ENCODE peak calls at places on chromosome 5, in four cellular contexts. D is K562, Q is HepG2, F is H1. J is an unnamed sample.

GRCh38 chr5:122400961-122401360 is 88.9 kb downstream of the SNCAIP start:
- DNase-seq in D (no peak), Q (no peak), F (no peak), J (no peak)

GRCh38 chr5:173547579-173547978 is 68.9 kb downstream of the BOD1 start:
- DNase-seq in D (no peak), Q (no peak), F (no peak), J (no peak)

GRCh38 chr5:56962286-56962685 is 10.4 kb upstream of the MIER3 start:
- DNase-seq in D (no peak), Q (peak), F (no peak), J (no peak)

GRCh38 chr5:123754903-123755302 is 242.9 kb downstream of the CSNK1G3 start:
- DNase-seq in D (no peak), Q (no peak), F (no peak), J (no peak)

GRCh38 chr5:33891731-33892418 is at the start of gene ADAMTS12:
- DNase-seq in D (no peak), Q (no peak), F (no peak), J (no peak)

GRCh38 chr5:107776506-107776905 is 105.8 kb upstream of the EFNA5 start:
- DNase-seq in D (no peak), Q (no peak), F (no peak), J (no peak)

GRCh38 chr5:91122663-91123062 is 260.5 kb downstream of the ARRDC3 start:
- DNase-seq in D (no peak), Q (no peak), F (no peak), J (no peak)

GRCh38 chr5:148484651-148485050 is 100.9 kb downstream of the FBXO38 start:
- DNase-seq in D (no peak), Q (no peak), F (no peak), J (no peak)

GRCh38 chr5:126354857-126355731 is 68.1 kb upstream of the GRAMD2B start:
- DNase-seq in D (no peak), Q (no peak), F (no peak), J (no peak)

GRCh38 chr5:172830275-172830799 is 3.7 kb upstream of the ERGIC1 start:
- DNase-seq in D (no peak), Q (no peak), F (no peak), J (no peak)

GRCh38 chr5:124333295-124333979 is 413.0 kb downstream of the ZNF608 start:
- DNase-seq in D (no peak), Q (no peak), F (no peak), J (no peak)

GRCh38 chr5:112005533-112005926 is 248.5 kb upstream of the NREP start:
- DNase-seq in D (no peak), Q (no peak), F (no peak), J (no peak)

GRCh38 chr5:154712518-154713437 is 42.4 kb upstream of the LARP1 start:
- DNase-seq in D (no peak), Q (no peak), F (peak), J (no peak)

GRCh38 chr5:90353254-90353653 is 56.3 kb downstream of the CETN3 start:
- DNase-seq in D (no peak), Q (no peak), F (no peak), J (no peak)

GRCh38 chr5:112930082-112930344 is 8.0 kb upstream of the REEP5 start:
- DNase-seq in D (no peak), Q (no peak), F (no peak), J (no peak)

GRCh38 chr5:132496631-132497487 is 6.3 kb upstream of the IRF1 start:
- DNase-seq in D (peak), Q (peak), F (no peak), J (peak)

GRCh38 chr5:72383280-72384205 is 63.4 kb downstream of the PTCD2 start:
- DNase-seq in D (no peak), Q (no peak), F (no peak), J (peak)

GRCh38 chr5:143101134-143101533 is 302.4 kb downstream of the NR3C1 start:
- DNase-seq in D (no peak), Q (no peak), F (no peak), J (no peak)

GRCh38 chr5:176652136-176652535 is 4.9 kb downstream of the TSPAN17 start:
- DNase-seq in D (peak), Q (no peak), F (no peak), J (peak)

GRCh38 chr5:117621921-117622320 is 1047.3 kb upstream of the SEMA6A start:
- DNase-seq in D (no peak), Q (no peak), F (no peak), J (no peak)

GRCh38 chr5:168342151-168342825 is 50.8 kb downstream of the WWC1 start:
- DNase-seq in D (no peak), Q (no peak), F (no peak), J (no peak)

GRCh38 chr5:134136771-134137170 is 22.3 kb downstream of the TCF7 start:
- DNase-seq in D (no peak), Q (no peak), F (no peak), J (no peak)

GRCh38 chr5:172749881-172750608 is 20.9 kb downstream of the DUSP1 start:
- DNase-seq in D (no peak), Q (no peak), F (no peak), J (no peak)

GRCh38 chr5:90131734-90132133 is 277.8 kb downstream of the CETN3 start:
- DNase-seq in D (no peak), Q (no peak), F (no peak), J (no peak)

GRCh38 chr5:115419794-115420585 is 123.5 kb upstream of the CCDC112 start:
- DNase-seq in D (no peak), Q (no peak), F (peak), J (peak)

GRCh38 chr5:40679998-40680681 is 425 bp downstream of the PTGER4 start:
- DNase-seq in D (no peak), Q (no peak), F (no peak), J (no peak)

GRCh38 chr5:151667083-151667482 is 19.6 kb downstream of the SPARC start:
- DNase-seq in D (no peak), Q (no peak), F (no peak), J (no peak)

GRCh38 chr5:151663617-151664322 is 22.9 kb downstream of the SPARC start:
- DNase-seq in D (no peak), Q (no peak), F (no peak), J (no peak)

GRCh38 chr5:151662805-151663204 is 23.9 kb downstream of the SPARC start:
- DNase-seq in D (no peak), Q (no peak), F (no peak), J (no peak)

GRCh38 chr5:151664694-151665583 is 21.8 kb downstream of the SPARC start:
- DNase-seq in D (no peak), Q (no peak), F (no peak), J (no peak)

DNA sequence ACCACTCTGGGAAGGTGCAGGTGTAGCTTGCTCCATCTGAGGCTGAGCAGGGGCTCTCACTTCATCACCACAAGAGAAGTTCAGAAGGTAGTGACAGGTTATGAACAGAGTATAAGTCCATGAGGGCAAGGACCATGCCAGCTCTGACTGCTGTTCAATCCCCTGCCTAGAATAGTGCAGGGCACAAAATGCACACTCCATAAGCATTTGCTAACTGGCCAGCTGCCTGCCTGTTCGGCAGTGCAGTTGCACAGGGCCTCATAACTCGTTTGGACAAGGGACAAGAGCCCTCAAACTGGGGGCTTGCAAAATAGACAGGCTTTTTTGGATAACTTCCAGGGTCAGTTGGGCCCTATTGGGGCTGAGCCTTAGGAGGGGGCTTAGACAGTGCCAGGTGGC is 21.1 kb downstream of the SPARC start:
- DNase-seq in D (no peak), Q (no peak), F (no peak), J (no peak)
- TF ChIP-seq CHD2 in D (no peak), Q (no peak), F (no peak), J (no peak)

GRCh38 chr5:138930371-138931097 is 55.4 kb upstream of the LRRTM2 start:
- DNase-seq in D (no peak), Q (no peak), F (no peak), J (no peak)

GRCh38 chr5:138927979-138928378 is 52.8 kb upstream of the LRRTM2 start:
- DNase-seq in D (no peak), Q (peak), F (no peak), J (no peak)

GRCh38 chr5:138926688-138927448 is 51.7 kb upstream of the LRRTM2 start:
- DNase-seq in D (no peak), Q (no peak), F (no peak), J (no peak)

GRCh38 chr5:138927539-138927938 is 52.4 kb upstream of the LRRTM2 start:
- DNase-seq in D (no peak), Q (no peak), F (no peak), J (no peak)

DNA sequence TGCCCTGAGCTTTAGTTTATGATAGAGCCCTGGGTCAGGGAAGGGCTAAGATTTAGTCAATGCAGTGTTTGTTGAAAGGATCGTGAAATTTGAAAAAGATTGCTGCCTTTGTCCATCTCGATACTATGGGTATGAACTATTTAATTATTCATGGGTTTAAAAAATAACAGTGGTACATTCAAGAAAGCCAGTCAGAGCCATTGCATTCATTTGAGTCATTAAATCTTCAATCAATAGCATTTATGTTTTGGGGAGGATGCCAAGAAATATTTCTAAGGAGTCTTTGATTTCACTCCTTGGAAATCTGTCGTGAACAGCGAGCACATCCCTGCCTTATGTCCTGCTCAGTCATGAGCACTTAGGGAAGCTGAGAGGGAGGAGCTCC is 54.4 kb upstream of the LRRTM2 start:
- DNase-seq in D (no peak), Q (no peak), F (no peak), J (no peak)
- TF ChIP-seq RNF2 in D (no peak), Q (no peak), F (no peak), J (no peak)

GRCh38 chr5:20157089-20157488 is 169.1 kb upstream of the CDH18 start:
- DNase-seq in D (no peak), Q (no peak), F (no peak), J (no peak)
- TF ChIP-seq CHD2 in D (no peak), Q (no peak), F (no peak), J (no peak)

DNA sequence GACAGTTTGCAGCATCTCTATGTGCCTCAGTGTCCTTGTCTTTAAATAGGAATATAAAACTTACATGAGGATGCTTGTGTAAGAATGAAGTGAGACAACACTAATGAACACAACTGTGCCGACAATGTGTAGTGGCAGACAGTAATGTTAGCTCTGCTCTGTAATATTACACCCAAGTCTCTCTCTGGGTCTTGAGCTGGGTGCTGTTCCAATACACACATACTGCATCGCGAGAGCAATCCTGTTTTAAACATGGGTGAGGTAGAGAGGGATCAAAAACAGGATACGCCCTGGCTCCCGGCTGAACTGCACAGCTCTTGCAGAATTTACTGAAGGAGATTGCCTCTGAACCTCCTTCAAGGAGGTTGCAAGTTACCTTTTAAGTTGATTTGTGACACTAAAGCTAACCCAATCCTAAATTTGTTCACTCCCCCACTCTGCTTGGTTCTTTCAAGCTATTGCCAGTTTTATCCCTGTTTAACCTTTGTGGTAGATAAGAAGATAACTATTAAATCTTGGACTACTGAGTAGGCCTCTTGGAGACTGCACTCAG is 155.2 kb upstream of the ISL1 start:
- DNase-seq in D (no peak), Q (no peak), F (no peak), J (no peak)
- TF ChIP-seq RNF2 in D (no peak), Q (no peak), F (no peak), J (no peak)

GRCh38 chr5:44388504-44389409 is 463 bp downstream of the FGF10 start:
- DNase-seq in D (no peak), Q (no peak), F (no peak), J (no peak)
- TF ChIP-seq CHD2 in D (no peak), Q (no peak), F (no peak), J (no peak)

J was measured in A549.